ENCODE peak calls at places on chromosomes 3 and 15, in four cellular contexts. U is neural progenitor cell, V is colonic mucosa, S is lower lobe of right lung. O is an unnamed sample. For H3K36me3, the result is how much of the 10 kb centered on the place peaks cover.

GRCh38 chr15:36428102-36428845 is 151.2 kb upstream of the CDIN1 start:
- DNase-seq in U (no peak), V (no peak), S (no peak), O (peak)

GRCh38 chr15:22811640-22812039 is 25.2 kb downstream of the NIPA1 start:
- DNase-seq in U (peak), V (peak), S (no peak), O (no peak)

GRCh38 chr15:98503970-98504369 is 144.4 kb upstream of the IGF1R start:
- DNase-seq in U (no peak), V (no peak), S (no peak), O (no peak)

GRCh38 chr15:62389887-62390792 is 225.1 kb upstream of the C2CD4B start:
- DNase-seq in U (peak), V (peak), S (peak), O (peak)

GRCh38 chr15:36643551-36643950 is 64.1 kb downstream of the CDIN1 start:
- DNase-seq in U (peak), V (no peak), S (no peak), O (peak)

GRCh38 chr3:1251282-1252060 is 158.6 kb downstream of the CNTN6 start:
- DNase-seq in U (no peak), V (no peak), S (no peak), O (no peak)

GRCh38 chr3:18635215-18635614 is 210.1 kb upstream of the SATB1 start:
- DNase-seq in U (no peak), V (no peak), S (no peak), O (no peak)

GRCh38 chr15:70266412-70267089 is 168.8 kb upstream of the TLE3 start:
- DNase-seq in U (no peak), V (peak), S (peak), O (peak)

GRCh38 chr15:67784057-67784781 is 41.1 kb upstream of the SKOR1 start:
- DNase-seq in U (no peak), V (no peak), S (no peak), O (no peak)

GRCh38 chr15:49036650-49037545 is 9.3 kb downstream of the SECISBP2L start:
- DNase-seq in U (no peak), V (no peak), S (no peak), O (no peak)

GRCh38 chr3:15512173-15512572 is 9.3 kb downstream of the COLQ start:
- DNase-seq in U (peak), V (no peak), S (peak), O (no peak)

GRCh38 chr15:52284164-52284563 is 11.4 kb downstream of the MYO5C start:
- DNase-seq in U (no peak), V (no peak), S (no peak), O (peak)

GRCh38 chr3:4730734-4731133 is 237.6 kb downstream of the ITPR1 start:
- DNase-seq in U (no peak), V (no peak), S (no peak), O (no peak)

GRCh38 chr3:141237701-141238521 is 6.3 kb downstream of the PXYLP1 start:
- DNase-seq in U (no peak), V (no peak), S (peak), O (no peak)

GRCh38 chr3:86991840-86992430 is 986 bp upstream of the VGLL3 start:
- DNase-seq in U (no peak), V (no peak), S (no peak), O (no peak)

GRCh38 chr15:53513431-53513830 is 246.0 kb downstream of the WDR72 start:
- DNase-seq in U (no peak), V (no peak), S (no peak), O (no peak)

GRCh38 chr15:74635228-74635627 is 19.6 kb downstream of the CLK3 start:
- DNase-seq in U (peak), V (peak), S (peak), O (peak)

GRCh38 chr3:87207500-87207899 is 19.6 kb upstream of the CHMP2B start:
- DNase-seq in U (no peak), V (no peak), S (no peak), O (peak)

GRCh38 chr3:50245831-50246516 is 10.0 kb downstream of the GNAI2 start:
- DNase-seq in U (peak), V (peak), S (peak), O (peak)

GRCh38 chr3:123739146-123739545 is 145.0 kb downstream of the MYLK start:
- DNase-seq in U (no peak), V (no peak), S (no peak), O (no peak)

GRCh38 chr3:123740391-123740822 is 143.7 kb downstream of the MYLK start:
- DNase-seq in U (no peak), V (no peak), S (no peak), O (no peak)

GRCh38 chr3:123737168-123737567 is 147.0 kb downstream of the MYLK start:
- DNase-seq in U (no peak), V (no peak), S (no peak), O (no peak)

GRCh38 chr3:123741058-123741511 is 143.0 kb downstream of the MYLK start:
- DNase-seq in U (no peak), V (no peak), S (no peak), O (no peak)

GRCh38 chr3:123739754-123740153 is 144.4 kb downstream of the MYLK start:
- DNase-seq in U (no peak), V (no peak), S (no peak), O (no peak)
- H3K27ac ChIP-seq in U (no peak), V (peak), S (no peak), O (no peak)

GRCh38 chr3:9966841-9967240 is 14.6 kb upstream of the PRRT3 start:
- DNase-seq in U (no peak), V (no peak), S (no peak), O (no peak)

GRCh38 chr3:9969632-9970019 is 17.0 kb downstream of the EMC3 start:
- DNase-seq in U (no peak), V (no peak), S (no peak), O (no peak)

GRCh38 chr3:9965200-9965875 is 13.1 kb upstream of the PRRT3 start:
- DNase-seq in U (no peak), V (no peak), S (no peak), O (no peak)

DNA sequence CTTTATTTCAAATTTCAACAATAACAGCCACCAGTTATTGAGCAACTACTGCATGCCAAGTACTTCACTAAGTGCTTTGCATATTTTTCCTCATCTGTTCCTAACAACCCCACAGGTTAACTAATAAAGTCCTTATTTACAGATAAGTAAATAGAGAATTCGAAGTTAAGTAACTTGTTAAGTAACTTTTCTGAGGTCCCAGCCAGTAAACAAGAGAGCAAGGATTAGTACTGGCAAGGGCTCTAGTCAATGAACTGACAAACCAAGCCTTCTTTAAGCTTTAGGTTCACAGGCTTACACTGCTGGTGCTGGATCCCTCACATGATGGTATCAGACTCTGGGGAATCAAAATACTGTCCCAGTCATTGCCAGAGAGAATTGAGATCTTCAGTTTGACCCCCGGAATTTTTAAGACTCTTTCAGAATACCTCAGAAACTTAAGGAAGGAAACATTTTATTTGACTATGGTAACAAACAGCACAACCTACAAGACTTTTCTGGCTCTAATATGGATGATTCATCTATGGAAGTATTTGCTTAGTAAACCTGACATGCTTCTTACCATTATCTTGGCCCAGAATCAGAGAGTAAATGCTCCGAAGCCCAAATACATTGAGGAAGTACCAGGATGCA is 16.5 kb downstream of the EMC3 start:
- DNase-seq in U (no peak), V (no peak), S (no peak), O (peak)
- H3K36me3 ChIP-seq in U (under half), V (under half), S (half or more), O (under half)

GRCh38 chr3:162546910-162547309 is 1050.3 kb downstream of the OTOL1 start:
- DNase-seq in U (no peak), V (no peak), S (no peak), O (no peak)
- H3K27ac ChIP-seq in U (no peak), V (no peak), S (no peak), O (no peak)

DNA sequence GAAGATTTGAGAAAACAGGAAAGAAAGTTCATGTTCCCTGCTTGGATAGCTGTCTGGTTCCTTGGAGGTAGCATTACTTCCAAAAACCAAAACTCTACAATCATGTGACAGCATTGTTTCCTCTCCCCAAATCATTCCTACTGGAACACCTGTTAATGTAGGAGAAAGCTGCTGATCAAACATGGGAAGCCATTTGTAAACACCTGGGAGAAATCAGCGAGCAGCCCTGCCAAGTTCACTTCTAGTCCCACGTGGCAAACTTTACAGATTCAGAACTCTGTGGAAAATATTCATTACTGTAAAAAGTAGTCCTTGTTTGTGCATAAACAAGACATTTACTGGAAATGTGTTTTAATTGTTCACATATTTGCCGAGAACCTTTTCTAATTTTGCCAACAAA is 275.5 kb upstream of the AZI2 start:
- DNase-seq in U (no peak), V (no peak), S (no peak), O (no peak)
- H3K36me3 ChIP-seq in U (under half), V (under half), S (under half), O (under half)

DNA sequence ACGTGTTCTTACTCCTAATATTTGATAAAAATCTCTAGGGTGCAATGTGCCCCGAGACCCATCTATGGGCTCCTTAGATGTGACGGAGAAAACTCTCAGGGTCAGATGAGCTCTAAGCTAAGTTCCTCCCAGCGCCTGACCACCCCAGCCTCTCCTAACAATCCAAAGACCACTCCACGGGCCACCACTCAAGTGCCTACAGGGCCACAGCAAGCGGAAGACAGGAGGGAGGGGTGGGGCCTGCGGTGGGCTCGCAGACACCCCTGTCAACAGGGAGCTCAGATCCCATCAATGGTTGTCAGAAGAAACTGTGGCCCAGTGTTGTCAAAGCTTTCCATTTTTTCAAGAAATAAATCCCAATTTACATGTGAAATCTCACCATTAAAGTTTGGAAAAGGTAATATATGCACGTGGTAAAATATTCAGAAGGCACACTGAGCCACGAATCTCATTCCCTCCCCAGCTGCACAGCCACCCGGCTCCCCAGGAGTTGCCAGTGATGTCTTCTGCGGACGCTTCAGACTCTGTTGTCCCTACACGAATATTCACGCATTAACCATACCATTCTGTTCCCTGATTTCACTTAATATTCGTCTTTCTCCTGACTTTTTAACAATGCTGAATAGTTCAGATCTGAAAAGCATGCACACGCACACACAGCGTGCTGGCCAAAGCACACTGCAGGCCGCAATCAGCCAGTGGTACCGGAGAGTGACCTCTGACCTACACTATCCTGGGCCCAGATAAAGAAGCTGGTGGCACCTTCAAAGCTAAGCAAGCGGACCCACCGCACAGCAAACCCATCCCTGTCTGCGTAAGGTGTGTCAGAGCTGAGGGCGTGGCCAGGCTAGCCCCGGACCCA is 19.1 kb downstream of the TNK2 start:
- DNase-seq in U (no peak), V (no peak), S (no peak), O (no peak)
- H3K27ac ChIP-seq in U (peak), V (no peak), S (no peak), O (no peak)

GRCh38 chr3:184323696-184324095 is 9.3 kb downstream of the EIF4G1 start:
- DNase-seq in U (no peak), V (no peak), S (no peak), O (no peak)
- H3K36me3 ChIP-seq in U (under half), V (under half), S (half or more), O (half or more)